ENCODE peak calls at places on chromosomes 6 and 20, in eight cellular contexts. X is A673; A is A549; T is heart left ventricle; S is astrocyte; M is HCT116; D is prostate gland; I is CD8-positive, alpha-beta T cell. U is an unnamed sample.

GRCh38 chr6:113481441-113481840 is 375.7 kb upstream of the MARCKS start:
- DNase-seq in X (no peak), A (no peak), T (no peak), S (no peak), M (no peak), D (no peak), I (no peak), U (no peak)

GRCh38 chr20:46332373-46333135 is 24.3 kb upstream of the CDH22 start:
- DNase-seq in X (no peak), A (no peak), T (no peak), S (no peak), M (no peak), D (no peak), I (no peak), U (no peak)

GRCh38 chr6:150124235-150124634 is 18.6 kb upstream of the PPP1R14C start:
- DNase-seq in X (no peak), A (no peak), T (no peak), S (no peak), M (no peak), D (no peak), I (no peak), U (no peak)

GRCh38 chr6:39102024-39102820 is 12.8 kb downstream of the SAYSD1 start:
- DNase-seq in X (no peak), A (no peak), T (no peak), S (peak; percentile 66), M (no peak), D (no peak), I (no peak), U (no peak)

GRCh38 chr6:52779237-52779636 is 16.0 kb upstream of the GSTA2 start:
- DNase-seq in X (no peak), A (no peak), T (no peak), S (no peak), M (no peak), D (no peak), I (no peak), U (no peak)

GRCh38 chr6:139828751-139829519 is 454.5 kb upstream of the CITED2 start:
- DNase-seq in X (peak; percentile 55), A (no peak), T (no peak), S (no peak), M (no peak), D (no peak), I (no peak), U (no peak)

GRCh38 chr6:111871207-111871606 is 2.0 kb downstream of the FYN start:
- DNase-seq in X (no peak), A (no peak), T (no peak), S (no peak), M (no peak), D (no peak), I (peak; percentile 27), U (no peak)

GRCh38 chr6:135180458-135181332 is at the start of gene MYB:
- DNase-seq in X (peak; percentile 82), A (peak; percentile 59), T (peak; percentile 83), S (peak; percentile 20), M (no peak), D (peak; percentile 47), I (peak; percentile 64), U (peak; percentile 49)

GRCh38 chr20:13772529-13772928 is 12.2 kb downstream of the ESF1 start:
- DNase-seq in X (no peak), A (no peak), T (no peak), S (no peak), M (no peak), D (no peak), I (no peak), U (no peak)

GRCh38 chr6:36577298-36577697 is 16.9 kb upstream of the SRSF3 start:
- DNase-seq in X (no peak), A (peak; percentile 89), T (no peak), S (peak; percentile 97), M (peak; percentile 33), D (peak; percentile 10), I (no peak), U (peak; percentile 41)

GRCh38 chr20:54208492-54209044 is 681 bp downstream of the PFDN4 start:
- DNase-seq in X (peak; percentile 12), A (peak; percentile 21), T (no peak), S (peak; percentile 53), M (no peak), D (no peak), I (peak; percentile 2), U (no peak)

GRCh38 chr6:16737389-16737788 is 23.9 kb downstream of the ATXN1 start:
- DNase-seq in X (peak; percentile 93), A (no peak), T (no peak), S (peak; percentile 71), M (no peak), D (no peak), I (no peak), U (no peak)

GRCh38 chr6:79065232-79065631 is 12.8 kb downstream of the PHIP start:
- DNase-seq in X (no peak), A (no peak), T (no peak), S (no peak), M (no peak), D (no peak), I (no peak), U (no peak)

GRCh38 chr6:157106487-157106886 is 216.8 kb downstream of the TMEM242 start:
- DNase-seq in X (no peak), A (peak; percentile 28), T (no peak), S (peak; percentile 63), M (peak; percentile 29), D (no peak), I (no peak), U (no peak)
- H3K27ac ChIP-seq in X (no peak overlapping the region), A (no peak overlapping the region), T (no peak overlapping the region), S (peak overlapping the region; percentile 90), M (no peak overlapping the region), D (no peak overlapping the region), I (no peak overlapping the region), U (no peak overlapping the region)

GRCh38 chr6:10174056-10174455 is 240.8 kb downstream of the TFAP2A start:
- DNase-seq in X (no peak), A (no peak), T (no peak), S (no peak), M (no peak), D (no peak), I (no peak), U (no peak)

GRCh38 chr6:10180138-10181074 is 234.5 kb downstream of the TFAP2A start:
- DNase-seq in X (no peak), A (no peak), T (no peak), S (no peak), M (no peak), D (peak; percentile 25), I (no peak), U (no peak)

GRCh38 chr6:10174761-10175160 is 240.1 kb downstream of the TFAP2A start:
- DNase-seq in X (no peak), A (no peak), T (no peak), S (no peak), M (no peak), D (no peak), I (no peak), U (no peak)

GRCh38 chr6:10175330-10175729 is 239.5 kb downstream of the TFAP2A start:
- DNase-seq in X (no peak), A (no peak), T (no peak), S (no peak), M (no peak), D (no peak), I (no peak), U (no peak)

DNA sequence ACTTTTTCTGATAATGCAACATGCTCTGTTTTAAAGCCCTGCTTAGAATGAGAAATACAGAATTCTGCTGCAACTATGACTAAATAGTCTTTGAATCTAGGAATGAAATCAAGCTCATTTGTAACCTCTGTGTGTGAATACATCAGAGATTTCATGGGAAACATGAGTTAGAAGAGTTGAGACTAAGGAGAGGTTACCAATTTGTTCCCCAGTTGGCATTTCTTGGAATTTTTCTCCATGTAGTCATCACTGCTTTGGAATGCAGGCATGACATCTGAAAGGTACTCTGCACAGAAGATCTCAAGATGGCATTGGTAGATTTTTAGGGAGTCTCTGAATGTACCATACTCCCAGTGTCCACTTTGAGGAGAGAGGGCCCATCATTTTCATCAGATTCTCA is 237.2 kb downstream of the TFAP2A start:
- DNase-seq in X (no peak), A (peak; percentile 18), T (no peak), S (no peak), M (no peak), D (no peak), I (no peak), U (no peak)
- H3K4me1 ChIP-seq in X (no peaks in the 10 kb centered on the region), A (peaks cover 44% of the 10 kb centered on the region), T (no peaks in the 10 kb centered on the region), S (no peaks in the 10 kb centered on the region), M (peaks cover 9% of the 10 kb centered on the region), D (no peaks in the 10 kb centered on the region), I (no peaks in the 10 kb centered on the region), U (peaks cover 9% of the 10 kb centered on the region)

GRCh38 chr20:3612795-3613560 is 50.2 kb downstream of the GFRA4 start:
- DNase-seq in X (no peak), A (peak; percentile 20), T (no peak), S (no peak), M (no peak), D (no peak), I (no peak), U (peak; percentile 79)
- TF ChIP-seq CTCF in X (peak; percentile 16), A (peak; percentile 12), T (no peak), S (no peak), M (no peak), D (no peak), I (no peak), U (no peak)

GRCh38 chr6:33707771-33708170 is 3.7 kb downstream of the UQCC2 start:
- DNase-seq in X (no peak), A (no peak), T (no peak), S (no peak), M (no peak), D (no peak), I (no peak), U (no peak)

GRCh38 chr6:33704215-33704817 is 7.2 kb downstream of the UQCC2 start:
- DNase-seq in X (no peak), A (no peak), T (no peak), S (no peak), M (no peak), D (no peak), I (no peak), U (no peak)

GRCh38 chr6:33705268-33705885 is 6.1 kb downstream of the UQCC2 start:
- DNase-seq in X (no peak), A (no peak), T (no peak), S (no peak), M (no peak), D (no peak), I (no peak), U (no peak)

GRCh38 chr6:33708516-33709204 is 2.8 kb downstream of the UQCC2 start:
- DNase-seq in X (no peak), A (no peak), T (no peak), S (no peak), M (no peak), D (no peak), I (no peak), U (no peak)

DNA sequence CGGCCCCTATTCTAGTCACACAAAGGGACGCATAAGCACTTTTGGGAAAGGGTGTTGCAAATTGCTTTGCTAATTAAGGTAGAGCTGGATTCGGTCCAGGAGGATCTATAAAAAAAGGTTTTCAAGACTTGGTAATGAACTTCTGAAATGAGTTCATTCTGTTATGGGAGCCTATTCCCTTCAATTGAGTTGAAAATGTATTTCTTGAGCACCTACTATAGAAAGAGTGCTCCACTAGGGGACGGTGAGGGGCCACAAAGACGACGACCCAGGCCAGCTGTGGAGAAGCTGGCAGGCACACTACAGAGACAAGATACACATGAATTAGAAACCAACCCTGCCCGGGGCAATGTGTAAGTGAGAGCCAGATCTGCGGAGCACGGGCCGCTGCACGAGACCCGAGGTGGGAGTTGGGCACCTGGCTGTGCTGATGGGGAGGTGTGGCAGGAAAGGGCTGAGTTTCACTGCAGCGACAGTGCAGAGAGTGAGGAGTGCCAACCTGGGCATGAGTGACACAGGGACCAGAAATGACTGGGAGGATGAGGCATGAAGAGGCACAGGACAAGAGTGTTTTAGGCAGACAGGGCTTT is 5.3 kb downstream of the UQCC2 start:
- DNase-seq in X (no peak), A (no peak), T (no peak), S (no peak), M (no peak), D (no peak), I (no peak), U (no peak)
- H3K27ac ChIP-seq in X (no peak overlapping the region), A (no peak overlapping the region), T (no peak overlapping the region), S (no peak overlapping the region), M (no peak overlapping the region), D (no peak overlapping the region), I (no peak overlapping the region), U (no peak overlapping the region)

U was measured in thyroid gland.